ENCODE peak calls at places on chromosomes 11 and 22, in nine cellular contexts. M is psoas muscle; H is mucosa of descending colon; B is A673; R is Caco-2; N is naive thymus-derived CD4-positive, alpha-beta T cell; Q is DND-41; I is CD8-positive, alpha-beta memory T cell; L is keratinocyte. W is an unnamed sample.

GRCh38 chr22:46007848-46008261 is 30.9 kb upstream of the WNT7B start:
- DNase-seq in M (peak; percentile 84), H (no peak), B (peak; percentile 85), R (no peak), N (no peak), Q (no peak), I (no peak), L (peak; percentile 62), W (peak; percentile 39)

GRCh38 chr11:95089620-95090542 is at the start of gene ENDOD1:
- DNase-seq in M (peak; percentile 86), H (peak; percentile 88), B (peak; percentile 94), R (peak; percentile 89), N (peak; percentile 85), Q (peak; percentile 85), I (peak; percentile 88), L (no peak), W (peak; percentile 85)

GRCh38 chr11:122207505-122207904 is 91.5 kb upstream of the BLID start:
- DNase-seq in M (no peak), H (no peak), B (no peak), R (no peak), N (no peak), Q (no peak), I (no peak), L (no peak), W (no peak)

GRCh38 chr22:36923458-36923784 is 10.0 kb downstream of the CSF2RB start:
- DNase-seq in M (no peak), H (no peak), B (no peak), R (no peak), N (no peak), Q (no peak), I (no peak), L (no peak), W (no peak)

GRCh38 chr22:45478108-45478771 is 24.4 kb upstream of the FBLN1 start:
- DNase-seq in M (no peak), H (no peak), B (no peak), R (peak; percentile 88), N (no peak), Q (no peak), I (no peak), L (no peak), W (no peak)

GRCh38 chr11:16825091-16825490 is 86.6 kb downstream of the C11orf58 start:
- DNase-seq in M (no peak), H (no peak), B (no peak), R (no peak), N (no peak), Q (no peak), I (no peak), L (no peak), W (no peak)

GRCh38 chr11:123061403-123062157 is at the start of gene HSPA8:
- DNase-seq in M (peak; percentile 73), H (peak; percentile 78), B (peak; percentile 82), R (peak; percentile 72), N (peak; percentile 33), Q (peak; percentile 74), I (no peak), L (peak; percentile 94), W (peak; percentile 60)

GRCh38 chr11:2885017-2885675 is 429 bp downstream of the CDKN1C start:
- DNase-seq in M (peak; percentile 63), H (peak; percentile 58), B (peak; percentile 43), R (no peak), N (no peak), Q (no peak), I (no peak), L (no peak), W (peak; percentile 71)

GRCh38 chr11:73413246-73413645 is 37.0 kb downstream of the RELT start:
- DNase-seq in M (no peak), H (no peak), B (no peak), R (no peak), N (no peak), Q (no peak), I (no peak), L (no peak), W (no peak)

GRCh38 chr11:68128682-68129327 is 7.6 kb upstream of the CHKA start:
- DNase-seq in M (peak; percentile 68), H (peak; percentile 63), B (no peak), R (peak; percentile 97), N (no peak), Q (no peak), I (no peak), L (no peak), W (peak; percentile 96)

GRCh38 chr11:99418927-99419707 is 398.4 kb downstream of the CNTN5 start:
- DNase-seq in M (no peak), H (no peak), B (no peak), R (no peak), N (no peak), Q (no peak), I (no peak), L (no peak), W (no peak)

GRCh38 chr22:44338183-44338812 is 25.5 kb upstream of the SHISAL1 start:
- DNase-seq in M (no peak), H (no peak), B (no peak), R (no peak), N (no peak), Q (no peak), I (no peak), L (no peak), W (peak; percentile 80)

GRCh38 chr11:61700221-61700620 is 20.0 kb downstream of the DAGLA start:
- DNase-seq in M (no peak), H (peak; percentile 83), B (no peak), R (no peak), N (no peak), Q (no peak), I (no peak), L (no peak), W (peak; percentile 83)

GRCh38 chr22:46062971-46063631 is 86.1 kb upstream of the WNT7B start:
- DNase-seq in M (no peak), H (no peak), B (no peak), R (peak; percentile 19), N (no peak), Q (no peak), I (no peak), L (no peak), W (peak; percentile 19)

GRCh38 chr11:97525273-97525672 is 1135.5 kb downstream of the JRKL start:
- DNase-seq in M (no peak), H (no peak), B (no peak), R (no peak), N (no peak), Q (no peak), I (no peak), L (no peak), W (no peak)

GRCh38 chr11:65555693-65556231 is 2.4 kb downstream of the LTBP3 start:
- DNase-seq in M (peak; percentile 87), H (no peak), B (no peak), R (peak; percentile 77), N (no peak), Q (no peak), I (no peak), L (no peak), W (no peak)

GRCh38 chr11:75771646-75772410 is 3.2 kb downstream of the DGAT2 start:
- DNase-seq in M (peak; percentile 34), H (peak; percentile 11), B (no peak), R (peak; percentile 30), N (no peak), Q (no peak), I (no peak), L (no peak), W (peak; percentile 37)

GRCh38 chr11:3162410-3163240 is 2.5 kb downstream of the OSBPL5 start:
- DNase-seq in M (peak; percentile 12), H (no peak), B (no peak), R (no peak), N (no peak), Q (no peak), I (no peak), L (no peak), W (no peak)

GRCh38 chr11:80007616-80008015 is 566.8 kb upstream of the TENM4 start:
- DNase-seq in M (no peak), H (no peak), B (no peak), R (no peak), N (no peak), Q (no peak), I (no peak), L (no peak), W (no peak)

GRCh38 chr22:35022291-35022690 is 43.7 kb upstream of the ISX start:
- DNase-seq in M (no peak), H (no peak), B (no peak), R (no peak), N (no peak), Q (no peak), I (no peak), L (no peak), W (no peak)

GRCh38 chr11:15775051-15775541 is 581.2 kb downstream of the SOX6 start:
- DNase-seq in M (no peak), H (no peak), B (no peak), R (no peak), N (no peak), Q (no peak), I (no peak), L (no peak), W (no peak)

GRCh38 chr11:129922674-129923073 is 27.3 kb upstream of the NFRKB start:
- DNase-seq in M (no peak), H (no peak), B (no peak), R (no peak), N (no peak), Q (no peak), I (no peak), L (no peak), W (no peak)
- H3K36me3 ChIP-seq in M (peaks cover 3% of the 10 kb centered on the region), H (no peaks in the 10 kb centered on the region), B (peaks cover 5% of the 10 kb centered on the region), R (no peaks in the 10 kb centered on the region), N (no peaks in the 10 kb centered on the region), Q (peaks cover 31% of the 10 kb centered on the region), I (no peaks in the 10 kb centered on the region), L (peaks cover 8% of the 10 kb centered on the region), W (peaks cover 48% of the 10 kb centered on the region)

GRCh38 chr11:106585061-106585460 is 433.2 kb downstream of the GUCY1A2 start:
- DNase-seq in M (no peak), H (no peak), B (peak; percentile 50), R (peak; percentile 40), N (no peak), Q (no peak), I (no peak), L (no peak), W (no peak)
- H3K36me3 ChIP-seq in M (no peaks in the 10 kb centered on the region), H (no peaks in the 10 kb centered on the region), B (no peaks in the 10 kb centered on the region), R (no peaks in the 10 kb centered on the region), N (no peaks in the 10 kb centered on the region), Q (no peaks in the 10 kb centered on the region), I (no peaks in the 10 kb centered on the region), L (no peaks in the 10 kb centered on the region), W (no peaks in the 10 kb centered on the region)

GRCh38 chr22:24361976-24362646 is 65.3 kb upstream of the ADORA2A start:
- DNase-seq in M (no peak), H (no peak), B (no peak), R (no peak), N (no peak), Q (no peak), I (no peak), L (no peak), W (no peak)
- H3K36me3 ChIP-seq in M (peaks cover 2% of the 10 kb centered on the region), H (peaks cover 4% of the 10 kb centered on the region), B (peaks cover 20% of the 10 kb centered on the region), R (no peaks in the 10 kb centered on the region), N (peaks cover 66% of the 10 kb centered on the region), Q (peaks cover 86% of the 10 kb centered on the region), I (peaks cover 9% of the 10 kb centered on the region), L (peaks cover 11% of the 10 kb centered on the region), W (peaks cover 79% of the 10 kb centered on the region)

DNA sequence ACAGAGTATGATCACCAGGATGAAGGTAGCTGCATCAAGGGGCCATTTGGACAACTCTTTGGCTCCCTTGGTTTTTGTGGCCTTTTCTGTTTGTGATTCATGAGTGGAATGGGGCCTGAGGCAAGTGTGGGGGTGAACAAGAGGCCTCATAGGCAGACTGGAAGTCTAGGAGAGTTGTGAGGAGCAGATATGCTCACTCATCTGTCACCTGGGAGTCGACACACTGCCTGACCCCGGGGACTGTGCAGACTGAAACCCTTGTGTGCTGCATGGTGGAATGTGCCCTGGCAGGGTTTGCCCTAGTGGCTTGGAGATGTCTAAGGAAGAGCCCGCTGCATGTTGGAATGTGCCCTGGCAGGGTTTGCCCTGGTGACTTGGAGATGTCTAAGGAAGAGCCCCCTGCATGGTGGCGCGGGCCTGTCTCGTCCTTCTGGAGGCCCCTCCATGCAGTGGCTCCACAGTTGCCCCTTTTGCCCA is 60.0 kb downstream of the MED15 start:
- DNase-seq in M (no peak), H (no peak), B (no peak), R (no peak), N (no peak), Q (no peak), I (no peak), L (peak; percentile 68), W (no peak)
- H3K36me3 ChIP-seq in M (peaks cover 26% of the 10 kb centered on the region), H (peaks cover 5% of the 10 kb centered on the region), B (peaks cover 62% of the 10 kb centered on the region), R (peaks cover 10% of the 10 kb centered on the region), N (peaks cover 47% of the 10 kb centered on the region), Q (peaks cover 80% of the 10 kb centered on the region), I (peaks cover 52% of the 10 kb centered on the region), L (peaks cover 41% of the 10 kb centered on the region), W (peaks cover 65% of the 10 kb centered on the region)

W was measured in stomach.